ENCODE peak calls at places on chromosomes 5 and 9, in nine cellular contexts. O, T, L, J, V, D, P, B and N are unnamed samples.

GRCh38 chr9:36748322-36748899 is 175.7 kb downstream of the MELK start:
- DNase-seq in O (peak; percentile 20), T (peak; percentile 74), L (no peak), J (peak; percentile 44), V (no peak), D (peak; percentile 14), P (no peak), B (no peak), N (no peak)

GRCh38 chr5:72380491-72381274 is 60.5 kb downstream of the PTCD2 start:
- DNase-seq in O (no peak), T (no peak), L (no peak), J (no peak), V (no peak), D (no peak), P (no peak), B (no peak), N (no peak)

GRCh38 chr9:136483589-136484152 is 831 bp upstream of the SEC16A start:
- DNase-seq in O (peak; percentile 94), T (peak; percentile 96), L (peak; percentile 90), J (peak; percentile 95), V (peak; percentile 93), D (peak; percentile 56), P (no peak), B (peak; percentile 79), N (peak; percentile 81)

GRCh38 chr5:171845857-171846785 is 60.5 kb downstream of the SMIM23 start:
- DNase-seq in O (no peak), T (peak; percentile 16), L (no peak), J (no peak), V (no peak), D (no peak), P (no peak), B (no peak), N (no peak)

GRCh38 chr9:122202099-122202498 is 26.7 kb downstream of the LHX6 start:
- DNase-seq in O (no peak), T (no peak), L (no peak), J (no peak), V (no peak), D (no peak), P (no peak), B (no peak), N (no peak)

GRCh38 chr5:73189816-73190451 is 16.9 kb downstream of the TMEM174 start:
- DNase-seq in O (peak; percentile 17), T (peak; percentile 23), L (no peak), J (no peak), V (no peak), D (peak; percentile 73), P (peak; percentile 55), B (no peak), N (no peak)

GRCh38 chr5:111932628-111933027 is 175.6 kb upstream of the NREP start:
- DNase-seq in O (peak; percentile 50), T (no peak), L (no peak), J (no peak), V (no peak), D (no peak), P (no peak), B (no peak), N (no peak)

GRCh38 chr9:109295475-109296110 is 25.3 kb downstream of the EPB41L4B start:
- DNase-seq in O (no peak), T (no peak), L (no peak), J (no peak), V (no peak), D (no peak), P (no peak), B (no peak), N (no peak)

GRCh38 chr9:12980482-12980881 is 205.7 kb downstream of the LURAP1L start:
- DNase-seq in O (no peak), T (no peak), L (no peak), J (no peak), V (no peak), D (no peak), P (no peak), B (no peak), N (no peak)

GRCh38 chr9:76433851-76434250 is 25.1 kb upstream of the GCNT1 start:
- DNase-seq in O (no peak), T (no peak), L (no peak), J (no peak), V (no peak), D (no peak), P (no peak), B (no peak), N (no peak)

GRCh38 chr5:60718186-60718892 is 18.4 kb upstream of the DEPDC1B start:
- DNase-seq in O (no peak), T (no peak), L (no peak), J (no peak), V (no peak), D (no peak), P (no peak), B (no peak), N (no peak)

GRCh38 chr5:150609843-150610584 is 30.4 kb upstream of the SYNPO start:
- DNase-seq in O (no peak), T (peak; percentile 34), L (no peak), J (peak; percentile 70), V (no peak), D (no peak), P (no peak), B (no peak), N (peak; percentile 41)

GRCh38 chr9:114416290-114416689 is 28.5 kb upstream of the AKNA start:
- DNase-seq in O (no peak), T (no peak), L (no peak), J (no peak), V (no peak), D (no peak), P (no peak), B (no peak), N (no peak)

GRCh38 chr5:135600971-135601381 is 22.2 kb upstream of the CXCL14 start:
- DNase-seq in O (no peak), T (no peak), L (no peak), J (no peak), V (no peak), D (no peak), P (no peak), B (no peak), N (no peak)

GRCh38 chr5:93677344-93678021 is 63.9 kb downstream of the POU5F2 start:
- DNase-seq in O (no peak), T (no peak), L (peak; percentile 31), J (peak; percentile 18), V (no peak), D (peak; percentile 91), P (peak; percentile 79), B (no peak), N (peak; percentile 82)

GRCh38 chr9:132826131-132826530 is 52.0 kb downstream of the AK8 start:
- DNase-seq in O (no peak), T (no peak), L (no peak), J (no peak), V (no peak), D (no peak), P (no peak), B (no peak), N (no peak)

GRCh38 chr5:134610715-134611114 is 21.9 kb downstream of the SAR1B start:
- DNase-seq in O (no peak), T (no peak), L (no peak), J (no peak), V (no peak), D (no peak), P (no peak), B (no peak), N (no peak)

GRCh38 chr9:63817622-63818518 is 1467.1 kb downstream of the FOXD4L5 start:
- DNase-seq in O (no peak), T (peak; percentile 1), L (peak; percentile 72), J (peak; percentile 57), V (peak; percentile 32), D (no peak), P (no peak), B (no peak), N (peak; percentile 10)

GRCh38 chr5:38228914-38229313 is 29.4 kb upstream of the EGFLAM start:
- DNase-seq in O (no peak), T (no peak), L (no peak), J (no peak), V (no peak), D (no peak), P (no peak), B (no peak), N (no peak)